ENCODE peak calls at places on chromosomes 6 and 20, in nine cellular contexts. D is K562, R is H1, W is stomach, U is SK-N-SH, V is transverse colon, K is GM12878, Q is HepG2, T is sigmoid colon. Z is an unnamed sample.

GRCh38 chr20:46099491-46100287 is 9.9 kb upstream of the NCOA5 start:
- DNase-seq in D (no peak), R (peak; percentile 65), W (no peak), U (no peak), V (peak; percentile 42), K (no peak), Q (no peak), T (no peak), Z (no peak)

GRCh38 chr6:16318538-16318937 is 80.2 kb downstream of the GMPR start:
- DNase-seq in D (no peak), R (no peak), W (no peak), U (no peak), V (no peak), K (no peak), Q (no peak), T (no peak), Z (no peak)

GRCh38 chr6:56842602-56843475 is 112.1 kb upstream of the BEND6 start:
- DNase-seq in D (no peak), R (peak; percentile 77), W (no peak), U (peak; percentile 36), V (peak; percentile 37), K (no peak), Q (no peak), T (peak; percentile 67), Z (no peak)

GRCh38 chr6:37713529-37714119 is 15.9 kb upstream of the MDGA1 start:
- DNase-seq in D (peak; percentile 65), R (no peak), W (no peak), U (peak; percentile 44), V (no peak), K (no peak), Q (no peak), T (no peak), Z (no peak)

GRCh38 chr20:14991023-14991422 is 653.6 kb upstream of the FLRT3 start:
- DNase-seq in D (no peak), R (no peak), W (no peak), U (no peak), V (no peak), K (no peak), Q (peak; percentile 91), T (no peak), Z (no peak)

GRCh38 chr6:68235192-68235812 is 399.8 kb upstream of the ADGRB3 start:
- DNase-seq in D (no peak), R (no peak), W (no peak), U (no peak), V (no peak), K (no peak), Q (no peak), T (no peak), Z (no peak)

GRCh38 chr20:56440346-56441007 is 27.9 kb upstream of the RTF2 start:
- DNase-seq in D (no peak), R (no peak), W (no peak), U (no peak), V (peak; percentile 18), K (peak; percentile 58), Q (no peak), T (peak; percentile 22), Z (no peak)

GRCh38 chr6:99119109-99120031 is 171.6 kb upstream of the FBXL4 start:
- DNase-seq in D (peak; percentile 37), R (no peak), W (no peak), U (peak; percentile 56), V (no peak), K (no peak), Q (peak; percentile 23), T (no peak), Z (no peak)

GRCh38 chr20:50216543-50217206 is 26.0 kb downstream of the CEBPB start:
- DNase-seq in D (no peak), R (no peak), W (no peak), U (no peak), V (no peak), K (no peak), Q (peak; percentile 63), T (no peak), Z (no peak)

GRCh38 chr6:2845880-2846208 is 4.2 kb upstream of the SERPINB1 start:
- DNase-seq in D (no peak), R (no peak), W (no peak), U (no peak), V (no peak), K (no peak), Q (no peak), T (no peak), Z (no peak)

GRCh38 chr6:223763-224162 is 68.5 kb upstream of the DUSP22 start:
- DNase-seq in D (no peak), R (no peak), W (no peak), U (no peak), V (no peak), K (no peak), Q (no peak), T (no peak), Z (no peak)

GRCh38 chr6:65557224-65557623 is 149.8 kb downstream of the EYS start:
- DNase-seq in D (no peak), R (no peak), W (no peak), U (no peak), V (no peak), K (no peak), Q (no peak), T (no peak), Z (no peak)

GRCh38 chr6:107698146-107698545 is 126.0 kb downstream of the SCML4 start:
- DNase-seq in D (no peak), R (no peak), W (no peak), U (no peak), V (no peak), K (no peak), Q (no peak), T (no peak), Z (no peak)

GRCh38 chr6:105200133-105200730 is 20.4 kb upstream of the POPDC3 start:
- DNase-seq in D (no peak), R (no peak), W (no peak), U (no peak), V (no peak), K (no peak), Q (no peak), T (no peak), Z (no peak)
- TF ChIP-seq EP300 in D (no peak), R (no peak), W (no peak), U (no peak), V (no peak), K (no peak), Q (no peak), T (no peak), Z (no peak)

DNA sequence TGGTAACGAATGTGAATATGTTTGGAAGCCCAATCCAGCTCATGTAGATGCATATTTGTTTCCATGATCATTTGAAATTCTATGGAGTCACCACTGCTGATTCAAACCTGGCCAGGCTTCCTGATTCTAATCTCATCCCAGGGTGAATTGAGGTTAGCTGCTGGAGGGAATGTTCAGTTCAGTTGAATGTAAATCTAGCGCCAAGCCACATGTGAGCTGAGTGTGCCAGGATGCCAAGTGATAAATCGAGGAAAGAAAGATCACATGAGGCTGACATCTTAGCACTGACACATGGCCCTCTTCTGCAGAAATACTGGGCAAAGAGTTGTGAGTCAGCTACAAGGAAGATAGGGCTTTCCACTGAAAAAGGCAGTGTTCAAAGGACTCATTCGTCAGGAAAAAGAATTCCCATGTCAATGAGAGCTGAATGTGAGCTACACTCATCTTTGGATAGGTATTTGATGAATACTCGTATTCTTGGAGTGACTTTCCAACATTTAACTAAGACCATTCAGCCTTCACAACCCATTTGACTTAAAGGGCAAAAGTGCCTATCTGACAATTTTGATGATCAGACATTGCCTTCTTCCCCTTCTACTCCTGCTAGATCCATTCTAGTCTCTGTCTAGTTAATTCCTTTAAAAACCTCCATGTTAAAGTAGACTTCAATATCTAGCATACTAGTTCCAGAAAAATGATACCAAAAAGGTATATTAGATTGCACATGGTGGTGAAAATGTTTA is 172.1 kb downstream of the MTFR2 start:
- DNase-seq in D (no peak), R (no peak), W (no peak), U (peak; percentile 32), V (no peak), K (no peak), Q (no peak), T (no peak), Z (no peak)
- H3K27ac ChIP-seq in D (no peak overlapping the region), R (no peak overlapping the region), W (no peak overlapping the region), U (peak overlapping the region; percentile 97), V (no peak overlapping the region), K (no peak overlapping the region), Q (no peak overlapping the region), T (no peak overlapping the region), Z (no peak overlapping the region)

DNA sequence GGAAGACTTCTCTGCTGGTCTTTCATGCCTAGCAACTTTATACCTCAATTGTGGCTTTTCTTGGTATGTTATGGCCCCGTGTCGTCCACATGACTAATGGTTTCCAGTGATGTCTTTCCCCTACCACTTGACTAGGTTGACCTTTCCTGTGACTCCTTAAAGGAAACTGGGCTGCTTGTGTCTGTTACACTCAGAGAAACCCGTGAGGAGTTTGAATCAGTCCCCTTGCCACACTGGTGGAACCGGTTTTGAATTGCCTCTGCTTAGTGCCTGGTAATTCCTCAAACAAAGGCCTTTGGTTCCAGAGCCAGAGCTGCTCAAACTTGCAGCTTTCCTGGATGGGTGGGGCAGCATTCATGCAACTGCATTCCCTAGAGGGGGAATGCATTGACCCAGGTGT is 21.9 kb downstream of the ECT2L start:
- DNase-seq in D (no peak), R (peak; percentile 64), W (peak; percentile 90), U (no peak), V (peak; percentile 89), K (no peak), Q (no peak), T (no peak), Z (no peak)
- TF ChIP-seq POLR2AphosphoS5 in D (no peak), R (no peak), W (peak; percentile 84), U (no peak), V (no peak), K (no peak), Q (no peak), T (no peak), Z (no peak)

GRCh38 chr20:31593221-31594001 is 11.7 kb upstream of the ID1 start:
- DNase-seq in D (peak; percentile 62), R (no peak), W (peak; percentile 81), U (no peak), V (peak; percentile 94), K (no peak), Q (peak; percentile 95), T (no peak), Z (no peak)
- TF ChIP-seq EP300 in D (peak; percentile 42), R (no peak), W (no peak), U (peak; percentile 53), V (peak; percentile 40), K (no peak), Q (no peak), T (no peak), Z (no peak)

DNA sequence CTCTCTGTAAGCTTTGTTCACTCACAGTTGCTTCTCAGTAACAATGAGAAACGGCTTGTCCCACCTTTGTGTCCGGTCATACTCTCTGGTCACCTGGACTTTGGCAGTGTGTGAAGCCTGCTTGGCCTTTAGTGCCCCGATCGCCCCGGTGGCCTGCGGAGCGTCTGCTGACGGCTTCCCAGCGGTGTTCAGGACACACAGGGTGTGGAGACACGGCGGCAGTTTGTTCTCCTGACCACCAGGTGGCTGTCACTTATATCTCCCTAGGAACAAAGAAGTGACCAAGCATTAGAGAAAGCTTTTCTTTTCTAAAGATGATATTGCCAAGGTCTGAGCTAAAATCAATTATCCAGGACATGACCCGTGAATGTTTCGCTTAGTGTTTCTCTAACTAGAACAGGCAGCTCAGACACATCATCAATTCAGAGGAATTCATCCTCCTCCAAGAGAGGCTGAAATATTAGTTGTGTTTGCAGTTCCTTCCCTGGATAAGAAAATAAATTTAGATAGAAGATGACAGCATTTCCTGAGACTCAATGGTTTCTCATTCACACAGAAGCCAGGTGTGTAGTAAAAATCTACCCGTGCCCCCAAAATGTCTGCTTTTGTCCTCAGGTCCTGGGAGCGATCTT is 167.4 kb upstream of the THBS2 start:
- DNase-seq in D (peak; percentile 71), R (no peak), W (peak; percentile 59), U (peak; percentile 50), V (peak; percentile 50), K (no peak), Q (peak; percentile 22), T (no peak), Z (no peak)
- H3K27ac ChIP-seq in D (no peak overlapping the region), R (no peak overlapping the region), W (no peak overlapping the region), U (no peak overlapping the region), V (no peak overlapping the region), K (no peak overlapping the region), Q (no peak overlapping the region), T (no peak overlapping the region), Z (no peak overlapping the region)